ENCODE peak calls at places on chromosome 20, in eight cellular contexts. K is testis, D is prostate gland, N is spleen, V is ovary, R is body of pancreas, X is breast epithelium, G is upper lobe of left lung. Y is an unnamed sample. For H3K4me1, the result is how much of the 10 kb centered on the place peaks cover.

GRCh38 chr20:57378646-57379262 is 12.4 kb upstream of the RBM38 start:
- DNase-seq in K (no peak), D (no peak), N (no peak), V (no peak), R (no peak), X (no peak), G (no peak), Y (no peak)

GRCh38 chr20:45080867-45081616 is 19.9 kb downstream of the KCNS1 start:
- DNase-seq in K (no peak), D (no peak), N (no peak), V (no peak), R (no peak), X (no peak), G (no peak), Y (no peak)

GRCh38 chr20:9079038-9079731 is 10.3 kb downstream of the PLCB4 start:
- DNase-seq in K (no peak), D (no peak), N (no peak), V (no peak), R (peak), X (no peak), G (no peak), Y (no peak)

GRCh38 chr20:60921021-60921622 is 330.9 kb upstream of the CDH4 start:
- DNase-seq in K (no peak), D (no peak), N (no peak), V (no peak), R (no peak), X (no peak), G (no peak), Y (peak)

GRCh38 chr20:44720617-44720993 is 5.4 kb downstream of the CCN5 start:
- DNase-seq in K (no peak), D (peak), N (no peak), V (no peak), R (no peak), X (peak), G (no peak), Y (peak)

GRCh38 chr20:43490038-43490437 is 17.5 kb upstream of the L3MBTL1 start:
- DNase-seq in K (no peak), D (no peak), N (no peak), V (no peak), R (no peak), X (no peak), G (no peak), Y (no peak)

GRCh38 chr20:35144694-35145093 is 2.4 kb downstream of the EDEM2 start:
- DNase-seq in K (no peak), D (no peak), N (peak), V (no peak), R (peak), X (no peak), G (no peak), Y (no peak)

GRCh38 chr20:48190757-48191156 is 405.5 kb upstream of the SULF2 start:
- DNase-seq in K (no peak), D (no peak), N (no peak), V (no peak), R (no peak), X (no peak), G (no peak), Y (no peak)

GRCh38 chr20:29301624-29302259 is 1955.7 kb upstream of the DEFB115 start:
- DNase-seq in K (no peak), D (no peak), N (no peak), V (no peak), R (no peak), X (no peak), G (peak), Y (no peak)

GRCh38 chr20:25296094-25297093 is 48.5 kb downstream of the PYGB start:
- DNase-seq in K (peak), D (no peak), N (peak), V (no peak), R (no peak), X (no peak), G (no peak), Y (no peak)

GRCh38 chr20:45617591-45617990 is 11.9 kb upstream of the WFDC10A start:
- DNase-seq in K (no peak), D (no peak), N (no peak), V (no peak), R (no peak), X (no peak), G (no peak), Y (no peak)

GRCh38 chr20:4638826-4639225 is 82.9 kb upstream of the PRND start:
- DNase-seq in K (no peak), D (no peak), N (no peak), V (no peak), R (no peak), X (no peak), G (no peak), Y (no peak)

GRCh38 chr20:43238833-43239232 is 49.1 kb upstream of the PTPRT start:
- DNase-seq in K (peak), D (no peak), N (no peak), V (no peak), R (peak), X (no peak), G (no peak), Y (no peak)

GRCh38 chr20:1165941-1166340 is 18.8 kb downstream of the TMEM74B start:
- DNase-seq in K (no peak), D (no peak), N (no peak), V (no peak), R (no peak), X (no peak), G (no peak), Y (peak)

GRCh38 chr20:43567477-43567876 is 8.7 kb downstream of the SGK2 start:
- DNase-seq in K (no peak), D (no peak), N (peak), V (no peak), R (no peak), X (no peak), G (no peak), Y (no peak)

GRCh38 chr20:49394264-49394663 is 88.2 kb downstream of the KCNB1 start:
- DNase-seq in K (no peak), D (no peak), N (peak), V (no peak), R (peak), X (no peak), G (no peak), Y (no peak)

GRCh38 chr20:8853805-8854338 is 215.0 kb upstream of the PLCB4 start:
- DNase-seq in K (peak), D (peak), N (no peak), V (no peak), R (peak), X (no peak), G (no peak), Y (peak)

GRCh38 chr20:3786126-3786484 is 435 bp downstream of the CENPB start:
- DNase-seq in K (peak), D (peak), N (no peak), V (peak), R (peak), X (peak), G (no peak), Y (peak)

GRCh38 chr20:16423311-16424212 is 149.7 kb downstream of the KIF16B start:
- DNase-seq in K (no peak), D (no peak), N (no peak), V (no peak), R (peak), X (no peak), G (no peak), Y (no peak)

GRCh38 chr20:45993197-45993951 is 15.3 kb upstream of the MMP9 start:
- DNase-seq in K (no peak), D (no peak), N (no peak), V (no peak), R (no peak), X (peak), G (no peak), Y (no peak)

GRCh38 chr20:1968958-1969357 is 24.9 kb downstream of the PDYN start:
- DNase-seq in K (no peak), D (no peak), N (no peak), V (no peak), R (no peak), X (no peak), G (no peak), Y (no peak)

GRCh38 chr20:57398901-57399535 is 7.8 kb downstream of the RBM38 start:
- DNase-seq in K (no peak), D (no peak), N (peak), V (peak), R (no peak), X (no peak), G (peak), Y (no peak)

GRCh38 chr20:2768632-2769015 is 31.8 kb downstream of the CPXM1 start:
- DNase-seq in K (no peak), D (no peak), N (no peak), V (no peak), R (no peak), X (no peak), G (no peak), Y (no peak)

GRCh38 chr20:5691918-5692618 is 58.1 kb upstream of the SHLD1 start:
- DNase-seq in K (no peak), D (no peak), N (peak), V (no peak), R (no peak), X (no peak), G (no peak), Y (no peak)

GRCh38 chr20:35174458-35175216 is 2.8 kb downstream of the PROCR start:
- DNase-seq in K (peak), D (no peak), N (peak), V (no peak), R (peak), X (no peak), G (peak), Y (peak)

GRCh38 chr20:18019068-18019467 is 38.6 kb downstream of the OVOL2 start:
- DNase-seq in K (peak), D (no peak), N (peak), V (no peak), R (no peak), X (no peak), G (no peak), Y (peak)

GRCh38 chr20:57513199-57513598 is 11.7 kb downstream of the CTCFL start:
- DNase-seq in K (no peak), D (no peak), N (no peak), V (no peak), R (no peak), X (no peak), G (no peak), Y (no peak)

GRCh38 chr20:50435397-50436051 is 74.7 kb upstream of the PTPN1 start:
- DNase-seq in K (no peak), D (no peak), N (no peak), V (no peak), R (no peak), X (no peak), G (peak), Y (no peak)
- TF ChIP-seq POLR2A in K (no peak), D (no peak), N (no peak), V (no peak), R (no peak), X (no peak), G (no peak), Y (no peak)

GRCh38 chr20:23884771-23885162 is 5.2 kb upstream of the CST5 start:
- DNase-seq in K (no peak), D (no peak), N (no peak), V (no peak), R (no peak), X (no peak), G (no peak), Y (peak)
- H3K4me1 ChIP-seq in K (under half), D (under half), N (under half), V (under half), R (under half), X (under half), G (under half), Y (under half)

DNA sequence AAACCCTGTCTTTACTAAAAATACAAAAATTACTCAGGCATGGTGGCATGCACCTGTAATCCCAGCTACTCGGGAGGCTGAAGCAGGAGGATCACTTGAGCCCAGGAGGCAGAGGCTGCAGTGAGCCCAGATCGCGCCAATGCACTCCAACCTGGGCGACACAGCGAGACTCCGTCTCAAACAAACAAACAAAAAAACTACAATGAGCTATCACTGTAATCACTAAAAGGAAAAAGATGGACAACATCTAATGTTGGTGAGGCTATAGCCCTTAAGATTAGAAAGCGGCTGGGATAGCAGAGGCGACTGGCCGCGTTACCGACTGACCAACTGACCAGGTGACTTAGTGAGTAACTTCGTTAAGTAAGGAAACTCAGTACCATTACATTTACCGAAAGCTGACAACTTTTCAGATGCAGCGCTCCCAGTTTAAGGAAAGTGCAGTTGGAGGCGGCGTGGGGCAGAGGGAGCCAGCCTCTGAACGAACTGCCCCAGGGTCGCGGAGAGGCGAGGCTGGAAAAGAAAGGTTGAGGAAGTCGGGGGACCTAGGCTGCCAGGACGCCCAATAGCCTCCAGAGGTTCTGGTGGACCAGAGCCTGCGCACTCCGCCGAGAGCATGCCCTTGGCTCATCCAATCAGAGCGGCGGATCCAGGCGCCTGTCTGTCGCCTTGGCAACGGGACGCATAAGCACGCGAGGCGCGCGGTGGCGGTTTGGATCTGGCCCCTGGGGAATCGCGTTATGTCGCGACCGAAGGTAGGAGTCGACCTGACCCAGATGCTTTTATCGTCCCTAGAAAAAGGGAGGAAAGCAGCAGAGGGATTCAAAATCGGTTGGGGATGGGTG is 8.9 kb downstream of the TTLL9 start:
- DNase-seq in K (peak), D (peak), N (peak), V (peak), R (peak), X (peak), G (peak), Y (peak)
- TF ChIP-seq POLR2A in K (no peak), D (peak), N (no peak), V (no peak), R (peak), X (peak), G (no peak), Y (peak)

GRCh38 chr20:36473164-36473563 is 68.2 kb upstream of the MYL9 start:
- DNase-seq in K (no peak), D (no peak), N (no peak), V (no peak), R (no peak), X (no peak), G (no peak), Y (no peak)
- H3K4me1 ChIP-seq in K (under half), D (under half), N (half or more), V (under half), R (half or more), X (under half), G (half or more), Y (under half)

GRCh38 chr20:40687384-40688128 is 1.5 kb downstream of the MAFB start:
- DNase-seq in K (peak), D (peak), N (peak), V (peak), R (peak), X (peak), G (peak), Y (peak)

GRCh38 chr20:40690836-40691565 is 2.0 kb upstream of the MAFB start:
- DNase-seq in K (no peak), D (no peak), N (no peak), V (no peak), R (no peak), X (no peak), G (peak), Y (no peak)

GRCh38 chr20:40689943-40690835 is 1.2 kb upstream of the MAFB start:
- DNase-seq in K (peak), D (peak), N (peak), V (peak), R (peak), X (peak), G (peak), Y (peak)

GRCh38 chr20:40688129-40689099 is 622 bp downstream of the MAFB start:
- DNase-seq in K (no peak), D (no peak), N (no peak), V (peak), R (no peak), X (no peak), G (peak), Y (peak)

DNA sequence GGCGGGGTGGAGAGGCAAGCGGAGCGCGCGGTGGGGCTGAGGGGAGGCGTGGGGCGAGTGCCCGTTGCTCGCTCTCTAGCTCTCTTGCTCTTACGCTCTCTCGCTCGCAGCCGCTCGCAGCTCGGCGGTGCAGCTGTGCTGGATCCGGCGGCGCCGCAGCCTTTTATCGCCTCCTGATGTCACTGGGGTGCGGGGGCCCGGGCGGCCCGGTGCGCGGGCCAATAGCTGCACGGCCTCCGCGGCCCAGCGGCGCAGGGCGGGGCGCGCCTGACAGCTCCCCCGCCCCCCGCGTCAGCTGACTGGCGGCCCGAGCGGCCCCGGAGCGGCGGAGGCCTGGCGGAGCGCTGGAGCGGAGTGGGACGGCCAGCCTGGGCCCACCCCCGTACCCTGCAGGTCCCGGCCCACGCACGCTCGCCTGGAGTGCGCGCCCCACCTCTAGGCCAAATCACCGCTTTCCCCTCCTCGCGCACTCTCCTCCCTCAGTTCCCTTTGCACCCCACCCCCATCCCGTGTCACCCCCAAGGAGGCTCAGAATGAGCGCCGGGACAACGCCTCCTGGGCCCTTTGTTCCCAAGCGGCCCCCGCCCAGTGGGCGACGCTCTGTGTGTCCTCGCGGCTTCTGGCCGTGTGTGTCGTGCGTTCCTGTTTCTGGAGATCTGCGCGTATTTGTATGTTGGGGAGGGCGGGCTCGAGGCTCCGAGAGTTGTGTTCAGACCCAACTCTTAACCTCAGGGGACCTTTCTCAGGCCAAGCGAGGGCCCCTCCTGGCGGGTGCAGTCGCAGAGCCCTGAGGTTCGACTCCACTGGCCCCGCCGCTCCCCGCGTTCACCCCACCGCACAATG is at the start of gene MAFB:
- DNase-seq in K (peak), D (peak), N (peak), V (peak), R (peak), X (peak), G (peak), Y (peak)
- TF ChIP-seq POLR2A in K (no peak), D (peak), N (peak), V (peak), R (peak), X (peak), G (peak), Y (peak)

DNA sequence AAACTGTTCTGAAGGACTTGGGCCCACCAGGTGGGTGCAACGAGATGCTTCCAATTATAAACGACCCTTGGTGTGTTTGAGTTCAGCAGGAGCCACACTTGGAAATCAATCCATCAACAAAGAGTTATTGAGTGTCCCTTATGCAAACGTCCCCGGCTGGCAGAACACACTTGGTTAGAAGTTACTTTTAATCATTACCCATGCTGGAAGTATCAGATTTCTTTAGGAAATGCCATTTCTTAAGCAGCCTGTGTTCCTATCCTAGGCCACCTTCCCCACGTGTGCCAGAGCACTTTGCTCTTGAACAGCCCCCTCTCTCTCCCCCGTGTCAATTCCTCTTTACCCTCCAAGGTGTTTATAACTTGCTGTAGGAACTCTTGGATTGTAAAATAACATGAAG is 37.7 kb upstream of the ZNF831 start:
- DNase-seq in K (peak), D (no peak), N (no peak), V (no peak), R (no peak), X (no peak), G (no peak), Y (no peak)
- H3K4me1 ChIP-seq in K (under half), D (under half), N (under half), V (under half), R (under half), X (under half), G (under half), Y (under half)

GRCh38 chr20:62122659-62123449 is 579 bp downstream of the LSM14B start:
- DNase-seq in K (peak), D (peak), N (peak), V (peak), R (peak), X (no peak), G (peak), Y (peak)

GRCh38 chr20:62119591-62120364 is 2.5 kb upstream of the LSM14B start:
- DNase-seq in K (peak), D (no peak), N (no peak), V (no peak), R (peak), X (no peak), G (no peak), Y (peak)

GRCh38 chr20:62120365-62120762 is 1.9 kb upstream of the LSM14B start:
- DNase-seq in K (no peak), D (no peak), N (no peak), V (no peak), R (no peak), X (no peak), G (no peak), Y (no peak)

GRCh38 chr20:62121776-62122658 is at the start of gene LSM14B:
- DNase-seq in K (peak), D (peak), N (peak), V (peak), R (peak), X (peak), G (peak), Y (peak)

GRCh38 chr20:62120990-62121775 is 1.1 kb upstream of the LSM14B start:
- DNase-seq in K (peak), D (peak), N (no peak), V (no peak), R (peak), X (peak), G (no peak), Y (peak)
- TF ChIP-seq POLR2A in K (no peak), D (no peak), N (no peak), V (no peak), R (peak), X (no peak), G (no peak), Y (peak)

GRCh38 chr20:37481610-37482009 is 39.4 kb upstream of the NNAT start:
- DNase-seq in K (no peak), D (no peak), N (no peak), V (no peak), R (no peak), X (no peak), G (no peak), Y (no peak)

GRCh38 chr20:37479275-37479674 is 41.8 kb upstream of the NNAT start:
- DNase-seq in K (peak), D (no peak), N (no peak), V (no peak), R (peak), X (no peak), G (no peak), Y (no peak)

GRCh38 chr20:37484386-37484785 is 36.7 kb upstream of the NNAT start:
- DNase-seq in K (no peak), D (no peak), N (no peak), V (no peak), R (no peak), X (no peak), G (no peak), Y (no peak)

GRCh38 chr20:37479925-37480691 is 40.9 kb upstream of the NNAT start:
- DNase-seq in K (no peak), D (no peak), N (no peak), V (no peak), R (no peak), X (no peak), G (no peak), Y (no peak)

DNA sequence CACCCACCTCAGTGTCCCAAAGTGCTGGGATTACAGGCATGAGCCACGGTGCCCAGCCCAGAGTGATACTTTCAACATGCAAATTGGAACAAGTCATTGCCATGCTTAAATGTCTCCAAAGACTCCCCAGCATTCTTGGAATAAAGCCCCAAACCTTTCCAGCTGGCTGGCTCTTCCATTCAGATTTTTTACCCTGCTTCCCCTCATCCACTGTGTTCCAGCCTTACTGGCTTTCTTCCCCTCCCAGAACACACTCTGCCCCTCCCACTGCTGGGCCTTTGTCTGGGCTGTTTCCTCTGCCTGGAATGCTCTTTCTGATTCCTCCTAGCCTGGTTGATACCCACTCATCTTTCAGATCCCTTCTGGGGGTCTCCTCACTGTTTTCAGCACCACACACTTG is 40.1 kb upstream of the NNAT start:
- DNase-seq in K (no peak), D (no peak), N (no peak), V (no peak), R (no peak), X (no peak), G (no peak), Y (no peak)
- H3K4me1 ChIP-seq in K (under half), D (under half), N (under half), V (under half), R (under half), X (under half), G (under half), Y (under half)

Y was measured in adrenal gland.